ENCODE peak calls at places on chromosomes 13 and 19, in nine cellular contexts. Q is LoVo, W is A172, X is tibial nerve, U is ureter, E is pulmonary artery endothelial cell, D is endodermal cell, L is spleen, P is heart left ventricle. S is an unnamed sample.

GRCh38 chr13:98954313-98954712 is 23.6 kb downstream of the DOCK9 start:
- DNase-seq in Q (no peak), W (no peak), X (no peak), U (no peak), E (no peak), D (peak), L (peak), P (no peak), S (no peak)

GRCh38 chr19:29591670-29592069 is 14.4 kb upstream of the POP4 start:
- DNase-seq in Q (no peak), W (no peak), X (no peak), U (no peak), E (no peak), D (no peak), L (no peak), P (no peak), S (no peak)

GRCh38 chr19:10270180-10270615 is 722 bp upstream of the ICAM1 start:
- DNase-seq in Q (no peak), W (no peak), X (peak), U (peak), E (no peak), D (peak), L (peak), P (peak), S (no peak)

GRCh38 chr19:41689993-41690800 is 2.1 kb upstream of the CEACAM7 start:
- DNase-seq in Q (no peak), W (no peak), X (no peak), U (peak), E (no peak), D (peak), L (no peak), P (no peak), S (no peak)

GRCh38 chr13:20489185-20489820 is 36.4 kb downstream of the CRYL1 start:
- DNase-seq in Q (peak), W (no peak), X (no peak), U (no peak), E (no peak), D (peak), L (no peak), P (peak), S (peak)

GRCh38 chr19:4984106-4984380 is 15.1 kb downstream of the KDM4B start:
- DNase-seq in Q (no peak), W (no peak), X (no peak), U (no peak), E (no peak), D (no peak), L (no peak), P (no peak), S (no peak)

GRCh38 chr13:50599046-50599445 is 244.4 kb downstream of the DLEU7 start:
- DNase-seq in Q (no peak), W (no peak), X (no peak), U (no peak), E (no peak), D (no peak), L (no peak), P (no peak), S (no peak)

GRCh38 chr13:95209109-95209508 is 92.1 kb downstream of the ABCC4 start:
- DNase-seq in Q (no peak), W (no peak), X (no peak), U (no peak), E (no peak), D (no peak), L (no peak), P (no peak), S (no peak)

GRCh38 chr13:112814905-112815585 is 125.2 kb downstream of the ATP11A start:
- DNase-seq in Q (no peak), W (peak), X (no peak), U (peak), E (peak), D (no peak), L (no peak), P (no peak), S (no peak)

GRCh38 chr13:97018029-97018819 is 23.9 kb upstream of the OXGR1 start:
- DNase-seq in Q (peak), W (peak), X (no peak), U (no peak), E (peak), D (peak), L (no peak), P (peak), S (peak)

GRCh38 chr13:43390101-43390500 is 366.7 kb downstream of the DNAJC15 start:
- DNase-seq in Q (no peak), W (no peak), X (no peak), U (no peak), E (no peak), D (no peak), L (no peak), P (no peak), S (no peak)

GRCh38 chr19:56637976-56638555 is 4.9 kb upstream of the SMIM17 start:
- DNase-seq in Q (peak), W (peak), X (no peak), U (peak), E (peak), D (peak), L (no peak), P (peak), S (peak)

GRCh38 chr19:4216832-4217231 is 12.5 kb upstream of the EBI3 start:
- DNase-seq in Q (no peak), W (no peak), X (no peak), U (no peak), E (no peak), D (no peak), L (no peak), P (no peak), S (no peak)

GRCh38 chr19:1109032-1109541 is 5.3 kb downstream of the GPX4 start:
- DNase-seq in Q (no peak), W (no peak), X (no peak), U (no peak), E (no peak), D (no peak), L (peak), P (no peak), S (no peak)

GRCh38 chr19:2546128-2547032 is 70.5 kb downstream of the GADD45B start:
- DNase-seq in Q (no peak), W (peak), X (peak), U (peak), E (no peak), D (peak), L (peak), P (peak), S (no peak)

GRCh38 chr13:114101831-114102520 is 30.4 kb downstream of the RASA3 start:
- DNase-seq in Q (no peak), W (no peak), X (peak), U (no peak), E (no peak), D (peak), L (peak), P (no peak), S (no peak)

GRCh38 chr19:615619-616018 is 17.7 kb downstream of the POLRMT start:
- DNase-seq in Q (no peak), W (no peak), X (no peak), U (no peak), E (no peak), D (no peak), L (no peak), P (no peak), S (no peak)

GRCh38 chr13:52600666-52601065 is 41.6 kb upstream of the HNRNPA1L2 start:
- DNase-seq in Q (no peak), W (no peak), X (no peak), U (no peak), E (no peak), D (no peak), L (no peak), P (no peak), S (no peak)

GRCh38 chr19:36213793-36214387 is 575 bp downstream of the ZNF565 start:
- DNase-seq in Q (no peak), W (peak), X (no peak), U (peak), E (no peak), D (no peak), L (no peak), P (no peak), S (peak)

GRCh38 chr19:45340232-45340898 is at the start of gene KLC3:
- DNase-seq in Q (peak), W (no peak), X (no peak), U (no peak), E (no peak), D (peak), L (peak), P (no peak), S (no peak)

GRCh38 chr13:98978280-98978679 is 416 bp upstream of the DOCK9 start:
- DNase-seq in Q (peak), W (peak), X (no peak), U (no peak), E (peak), D (no peak), L (no peak), P (no peak), S (peak)

GRCh38 chr13:46761174-46761573 is 35.8 kb downstream of the ESD start:
- DNase-seq in Q (no peak), W (no peak), X (no peak), U (no peak), E (no peak), D (no peak), L (no peak), P (no peak), S (no peak)

GRCh38 chr19:47726467-47726866 is 13.2 kb downstream of the EHD2 start:
- DNase-seq in Q (peak), W (peak), X (no peak), U (no peak), E (no peak), D (no peak), L (no peak), P (no peak), S (no peak)

S was measured in kidney glomerular epithelial cell.